ENCODE peak calls at places on chromosomes 1 and 21, in ten cellular contexts. One of them, this sample, is unnamed.
A peak's percentile ranks its signal among the peaks of the same experiment; 100 is the strongest.

GRCh38 chr1:72284398-72285073 is 2.2 kb upstream of the NEGR1 start:
- DNase-seq in BJ: peak; percentile 96
- DNase-seq in cardiac muscle cell: peak; percentile 82
- DNase-seq in pancreas: peak; percentile 18
- DNase-seq in suprapubic skin: peak; percentile 67
- DNase-seq in AG10803: peak; percentile 98
- DNase-seq in omental fat pad: no peak
- DNase-seq in upper lobe of right lung: peak; percentile 64
- DNase-seq in cardiac fibroblast: peak; percentile 98
- DNase-seq in activated CD8-positive, alpha-beta T cell treated with anti-CD3 and anti-CD28 coated beads for 36 hours: peak; percentile 62
- DNase-seq in this sample: no peak

GRCh38 chr1:171576144-171576543 is 45.9 kb upstream of the MYOCOS start:
- DNase-seq in BJ: no peak
- DNase-seq in cardiac muscle cell: no peak
- DNase-seq in pancreas: no peak
- DNase-seq in suprapubic skin: no peak
- DNase-seq in AG10803: no peak
- DNase-seq in omental fat pad: no peak
- DNase-seq in upper lobe of right lung: no peak
- DNase-seq in cardiac fibroblast: no peak
- DNase-seq in activated CD8-positive, alpha-beta T cell treated with anti-CD3 and anti-CD28 coated beads for 36 hours: no peak
- DNase-seq in this sample: no peak

GRCh38 chr1:173195596-173196088 is 11.5 kb downstream of the TNFSF4 start:
- DNase-seq in BJ: no peak
- DNase-seq in cardiac muscle cell: no peak
- DNase-seq in pancreas: no peak
- DNase-seq in suprapubic skin: no peak
- DNase-seq in AG10803: no peak
- DNase-seq in omental fat pad: no peak
- DNase-seq in upper lobe of right lung: peak; percentile 45
- DNase-seq in cardiac fibroblast: no peak
- DNase-seq in activated CD8-positive, alpha-beta T cell treated with anti-CD3 and anti-CD28 coated beads for 36 hours: peak; percentile 89
- DNase-seq in this sample: no peak

GRCh38 chr1:246564839-246565750 is 966 bp downstream of the TFB2M start:
- DNase-seq in BJ: no peak
- DNase-seq in cardiac muscle cell: no peak
- DNase-seq in pancreas: no peak
- DNase-seq in suprapubic skin: no peak
- DNase-seq in AG10803: no peak
- DNase-seq in omental fat pad: no peak
- DNase-seq in upper lobe of right lung: no peak
- DNase-seq in cardiac fibroblast: no peak
- DNase-seq in activated CD8-positive, alpha-beta T cell treated with anti-CD3 and anti-CD28 coated beads for 36 hours: no peak
- DNase-seq in this sample: no peak

GRCh38 chr1:10575616-10576015 is 100.9 kb downstream of the PEX14 start:
- DNase-seq in BJ: peak; percentile 51
- DNase-seq in cardiac muscle cell: peak; percentile 45
- DNase-seq in pancreas: no peak
- DNase-seq in suprapubic skin: no peak
- DNase-seq in AG10803: peak; percentile 83
- DNase-seq in omental fat pad: no peak
- DNase-seq in upper lobe of right lung: no peak
- DNase-seq in cardiac fibroblast: peak; percentile 81
- DNase-seq in activated CD8-positive, alpha-beta T cell treated with anti-CD3 and anti-CD28 coated beads for 36 hours: no peak
- DNase-seq in this sample: no peak

GRCh38 chr1:3069491-3070303 is 694 bp downstream of the PRDM16 start:
- DNase-seq in BJ: no peak
- DNase-seq in cardiac muscle cell: peak; percentile 65
- DNase-seq in pancreas: peak; percentile 71
- DNase-seq in suprapubic skin: peak; percentile 49
- DNase-seq in AG10803: peak; percentile 47
- DNase-seq in omental fat pad: no peak
- DNase-seq in upper lobe of right lung: peak; percentile 76
- DNase-seq in cardiac fibroblast: peak; percentile 51
- DNase-seq in activated CD8-positive, alpha-beta T cell treated with anti-CD3 and anti-CD28 coated beads for 36 hours: no peak
- DNase-seq in this sample: peak; percentile 87

GRCh38 chr1:233107130-233107529 is 156.7 kb downstream of the NTPCR start:
- DNase-seq in BJ: no peak
- DNase-seq in cardiac muscle cell: no peak
- DNase-seq in pancreas: no peak
- DNase-seq in suprapubic skin: no peak
- DNase-seq in AG10803: no peak
- DNase-seq in omental fat pad: no peak
- DNase-seq in upper lobe of right lung: no peak
- DNase-seq in cardiac fibroblast: peak; percentile 40
- DNase-seq in activated CD8-positive, alpha-beta T cell treated with anti-CD3 and anti-CD28 coated beads for 36 hours: no peak
- DNase-seq in this sample: no peak

GRCh38 chr1:164765557-164765956 is 206.6 kb downstream of the PBX1 start:
- DNase-seq in BJ: peak; percentile 88
- DNase-seq in cardiac muscle cell: peak; percentile 81
- DNase-seq in pancreas: no peak
- DNase-seq in suprapubic skin: no peak
- DNase-seq in AG10803: peak; percentile 95
- DNase-seq in omental fat pad: no peak
- DNase-seq in upper lobe of right lung: no peak
- DNase-seq in cardiac fibroblast: peak; percentile 94
- DNase-seq in activated CD8-positive, alpha-beta T cell treated with anti-CD3 and anti-CD28 coated beads for 36 hours: no peak
- DNase-seq in this sample: no peak

GRCh38 chr21:38985423-38986378 is 180.0 kb downstream of the ETS2 start:
- DNase-seq in BJ: peak; percentile 86
- DNase-seq in cardiac muscle cell: peak; percentile 97
- DNase-seq in pancreas: peak; percentile 35
- DNase-seq in suprapubic skin: peak; percentile 93
- DNase-seq in AG10803: peak; percentile 99
- DNase-seq in omental fat pad: peak; percentile 40
- DNase-seq in upper lobe of right lung: peak; percentile 79
- DNase-seq in cardiac fibroblast: peak; percentile 93
- DNase-seq in activated CD8-positive, alpha-beta T cell treated with anti-CD3 and anti-CD28 coated beads for 36 hours: peak; percentile 94
- DNase-seq in this sample: no peak

GRCh38 chr1:159012495-159012894 is 2.8 kb downstream of the IFI16 start:
- DNase-seq in BJ: no peak
- DNase-seq in cardiac muscle cell: peak; percentile 45
- DNase-seq in pancreas: no peak
- DNase-seq in suprapubic skin: no peak
- DNase-seq in AG10803: peak; percentile 26
- DNase-seq in omental fat pad: no peak
- DNase-seq in upper lobe of right lung: no peak
- DNase-seq in cardiac fibroblast: peak; percentile 57
- DNase-seq in activated CD8-positive, alpha-beta T cell treated with anti-CD3 and anti-CD28 coated beads for 36 hours: peak; percentile 85
- DNase-seq in this sample: no peak

GRCh38 chr1:14980801-14981200 is 172.7 kb upstream of the TMEM51 start:
- DNase-seq in BJ: no peak
- DNase-seq in cardiac muscle cell: peak; percentile 25
- DNase-seq in pancreas: no peak
- DNase-seq in suprapubic skin: no peak
- DNase-seq in AG10803: peak; percentile 12
- DNase-seq in omental fat pad: no peak
- DNase-seq in upper lobe of right lung: no peak
- DNase-seq in cardiac fibroblast: peak; percentile 20
- DNase-seq in activated CD8-positive, alpha-beta T cell treated with anti-CD3 and anti-CD28 coated beads for 36 hours: peak; percentile 5
- DNase-seq in this sample: no peak

GRCh38 chr1:74753104-74753503 is 20.2 kb downstream of the TYW3 start:
- DNase-seq in BJ: no peak
- DNase-seq in cardiac muscle cell: no peak
- DNase-seq in pancreas: no peak
- DNase-seq in suprapubic skin: no peak
- DNase-seq in AG10803: no peak
- DNase-seq in omental fat pad: no peak
- DNase-seq in upper lobe of right lung: no peak
- DNase-seq in cardiac fibroblast: no peak
- DNase-seq in activated CD8-positive, alpha-beta T cell treated with anti-CD3 and anti-CD28 coated beads for 36 hours: no peak
- DNase-seq in this sample: no peak

GRCh38 chr1:181083842-181084605 is 4.5 kb upstream of the IER5 start:
- DNase-seq in BJ: no peak
- DNase-seq in cardiac muscle cell: peak; percentile 77
- DNase-seq in pancreas: peak; percentile 57
- DNase-seq in suprapubic skin: no peak
- DNase-seq in AG10803: peak; percentile 62
- DNase-seq in omental fat pad: no peak
- DNase-seq in upper lobe of right lung: peak; percentile 67
- DNase-seq in cardiac fibroblast: peak; percentile 71
- DNase-seq in activated CD8-positive, alpha-beta T cell treated with anti-CD3 and anti-CD28 coated beads for 36 hours: peak; percentile 70
- DNase-seq in this sample: no peak

GRCh38 chr1:19762175-19762779 is 37.4 kb downstream of the TMCO4 start:
- DNase-seq in BJ: no peak
- DNase-seq in cardiac muscle cell: peak; percentile 46
- DNase-seq in pancreas: no peak
- DNase-seq in suprapubic skin: no peak
- DNase-seq in AG10803: no peak
- DNase-seq in omental fat pad: no peak
- DNase-seq in upper lobe of right lung: peak; percentile 62
- DNase-seq in cardiac fibroblast: peak; percentile 36
- DNase-seq in activated CD8-positive, alpha-beta T cell treated with anti-CD3 and anti-CD28 coated beads for 36 hours: peak; percentile 56
- DNase-seq in this sample: no peak

GRCh38 chr1:177847843-177848242 is 122.0 kb downstream of the SEC16B start:
- DNase-seq in BJ: no peak
- DNase-seq in cardiac muscle cell: peak; percentile 44
- DNase-seq in pancreas: no peak
- DNase-seq in suprapubic skin: no peak
- DNase-seq in AG10803: peak; percentile 81
- DNase-seq in omental fat pad: no peak
- DNase-seq in upper lobe of right lung: no peak
- DNase-seq in cardiac fibroblast: peak; percentile 75
- DNase-seq in activated CD8-positive, alpha-beta T cell treated with anti-CD3 and anti-CD28 coated beads for 36 hours: no peak
- DNase-seq in this sample: no peak

GRCh38 chr1:114395863-114396262 is 115.1 kb downstream of the TRIM33 start:
- DNase-seq in BJ: no peak
- DNase-seq in cardiac muscle cell: no peak
- DNase-seq in pancreas: no peak
- DNase-seq in suprapubic skin: no peak
- DNase-seq in AG10803: no peak
- DNase-seq in omental fat pad: no peak
- DNase-seq in upper lobe of right lung: no peak
- DNase-seq in cardiac fibroblast: no peak
- DNase-seq in activated CD8-positive, alpha-beta T cell treated with anti-CD3 and anti-CD28 coated beads for 36 hours: no peak
- DNase-seq in this sample: no peak

GRCh38 chr1:200368556-200368955 is 41.3 kb downstream of the ZNF281 start:
- DNase-seq in BJ: no peak
- DNase-seq in cardiac muscle cell: no peak
- DNase-seq in pancreas: no peak
- DNase-seq in suprapubic skin: no peak
- DNase-seq in AG10803: no peak
- DNase-seq in omental fat pad: no peak
- DNase-seq in upper lobe of right lung: no peak
- DNase-seq in cardiac fibroblast: no peak
- DNase-seq in activated CD8-positive, alpha-beta T cell treated with anti-CD3 and anti-CD28 coated beads for 36 hours: no peak
- DNase-seq in this sample: no peak

GRCh38 chr1:22380024-22380785 is 71.4 kb upstream of the ZBTB40 start:
- DNase-seq in BJ: no peak
- DNase-seq in cardiac muscle cell: no peak
- DNase-seq in pancreas: no peak
- DNase-seq in suprapubic skin: no peak
- DNase-seq in AG10803: peak; percentile 52
- DNase-seq in omental fat pad: no peak
- DNase-seq in upper lobe of right lung: no peak
- DNase-seq in cardiac fibroblast: peak; percentile 18
- DNase-seq in activated CD8-positive, alpha-beta T cell treated with anti-CD3 and anti-CD28 coated beads for 36 hours: no peak
- DNase-seq in this sample: no peak
- TF ChIP-seq CTCF in BJ: no peak
- TF ChIP-seq CTCF in cardiac muscle cell: no peak
- TF ChIP-seq CTCF in pancreas: no peak
- TF ChIP-seq CTCF in suprapubic skin: no peak
- TF ChIP-seq CTCF in AG10803: no peak
- TF ChIP-seq CTCF in omental fat pad: no peak
- TF ChIP-seq CTCF in upper lobe of right lung: no peak
- TF ChIP-seq CTCF in cardiac fibroblast: no peak
- TF ChIP-seq CTCF in activated CD8-positive, alpha-beta T cell treated with anti-CD3 and anti-CD28 coated beads for 36 hours: no peak
- TF ChIP-seq CTCF in this sample: no peak

DNA sequence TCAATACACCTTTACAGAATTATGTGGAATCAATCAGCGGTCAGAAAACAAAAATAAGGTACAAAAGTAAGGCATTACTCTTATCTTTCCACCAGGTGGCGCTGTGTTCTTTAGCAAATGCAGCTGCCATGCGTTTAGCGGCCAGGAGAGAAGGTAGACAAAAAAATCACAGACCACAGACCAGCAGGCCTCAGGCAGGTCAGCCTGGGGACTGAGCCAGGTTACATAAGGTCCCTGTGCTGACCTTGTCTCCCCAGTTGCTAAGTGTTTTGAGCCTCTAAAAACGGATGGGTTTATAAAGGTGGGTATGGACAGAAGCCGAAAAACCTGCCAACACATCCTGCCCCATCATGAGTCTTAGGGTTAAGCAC is 2.8 kb downstream of the RGS16 start:
- DNase-seq in BJ: no peak
- DNase-seq in cardiac muscle cell: peak; percentile 89
- DNase-seq in pancreas: peak; percentile 77
- DNase-seq in suprapubic skin: no peak
- DNase-seq in AG10803: peak; percentile 77
- DNase-seq in omental fat pad: no peak
- DNase-seq in upper lobe of right lung: peak; percentile 69
- DNase-seq in cardiac fibroblast: peak; percentile 86
- DNase-seq in activated CD8-positive, alpha-beta T cell treated with anti-CD3 and anti-CD28 coated beads for 36 hours: peak; percentile 73
- DNase-seq in this sample: no peak
- TF ChIP-seq CTCF in BJ: peak; percentile 70
- TF ChIP-seq CTCF in cardiac muscle cell: peak; percentile 69
- TF ChIP-seq CTCF in pancreas: peak; percentile 85
- TF ChIP-seq CTCF in suprapubic skin: peak; percentile 88
- TF ChIP-seq CTCF in AG10803: peak; percentile 81
- TF ChIP-seq CTCF in omental fat pad: no peak
- TF ChIP-seq CTCF in upper lobe of right lung: peak; percentile 86
- TF ChIP-seq CTCF in cardiac fibroblast: peak; percentile 65
- TF ChIP-seq CTCF in activated CD8-positive, alpha-beta T cell treated with anti-CD3 and anti-CD28 coated beads for 36 hours: peak; percentile 89
- TF ChIP-seq CTCF in this sample: peak; percentile 93

GRCh38 chr1:12153181-12153785 is 13.5 kb upstream of the TNFRSF1B start:
- DNase-seq in BJ: peak; percentile 56
- DNase-seq in cardiac muscle cell: peak; percentile 77
- DNase-seq in pancreas: peak; percentile 71
- DNase-seq in suprapubic skin: no peak
- DNase-seq in AG10803: peak; percentile 91
- DNase-seq in omental fat pad: no peak
- DNase-seq in upper lobe of right lung: peak; percentile 76
- DNase-seq in cardiac fibroblast: peak; percentile 92
- DNase-seq in activated CD8-positive, alpha-beta T cell treated with anti-CD3 and anti-CD28 coated beads for 36 hours: peak; percentile 32
- DNase-seq in this sample: no peak
- TF ChIP-seq CTCF in BJ: peak; percentile 18
- TF ChIP-seq CTCF in cardiac muscle cell: no peak
- TF ChIP-seq CTCF in pancreas: no peak
- TF ChIP-seq CTCF in suprapubic skin: no peak
- TF ChIP-seq CTCF in AG10803: no peak
- TF ChIP-seq CTCF in omental fat pad: no peak
- TF ChIP-seq CTCF in upper lobe of right lung: no peak
- TF ChIP-seq CTCF in cardiac fibroblast: no peak
- TF ChIP-seq CTCF in activated CD8-positive, alpha-beta T cell treated with anti-CD3 and anti-CD28 coated beads for 36 hours: no peak
- TF ChIP-seq CTCF in this sample: no peak

DNA sequence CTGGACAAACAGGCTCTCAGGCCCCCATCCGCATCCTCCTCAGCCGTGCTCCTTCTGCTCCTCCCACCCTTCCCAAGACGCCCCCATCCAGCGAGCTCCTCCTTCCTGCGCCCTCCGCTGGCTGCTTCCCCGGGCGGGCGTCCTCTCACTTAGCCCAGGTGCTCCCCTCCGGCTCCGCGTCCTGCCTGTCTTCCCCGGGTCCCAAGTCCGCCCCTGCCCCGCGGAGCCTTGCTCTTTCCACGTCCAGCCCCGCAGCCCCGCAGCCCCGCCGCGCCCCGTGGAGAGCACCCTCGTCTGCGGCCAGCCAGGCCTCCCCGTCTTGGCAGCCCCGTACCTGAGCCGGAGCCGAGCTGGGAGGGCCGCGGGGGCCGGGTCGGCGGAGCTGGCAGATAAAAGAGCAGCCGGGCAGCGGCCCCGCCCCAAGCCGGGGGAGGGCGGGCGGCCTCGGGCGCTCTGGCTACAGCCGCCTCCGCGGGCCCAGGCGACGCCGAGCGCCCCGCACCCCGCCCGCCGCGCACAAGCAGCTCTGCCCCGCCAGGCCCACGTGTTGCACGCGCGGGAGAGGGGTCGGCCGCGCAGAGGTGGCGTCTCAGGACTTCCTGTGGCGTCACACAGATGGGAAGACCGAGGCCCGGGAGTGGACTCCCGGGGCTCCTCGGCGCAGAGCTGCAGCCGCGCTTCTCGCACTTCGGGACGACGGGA is at the start of gene PAQR7:
- DNase-seq in BJ: no peak
- DNase-seq in cardiac muscle cell: peak; percentile 82
- DNase-seq in pancreas: peak; percentile 82
- DNase-seq in suprapubic skin: peak; percentile 79
- DNase-seq in AG10803: peak; percentile 76
- DNase-seq in omental fat pad: no peak
- DNase-seq in upper lobe of right lung: peak; percentile 90
- DNase-seq in cardiac fibroblast: peak; percentile 61
- DNase-seq in activated CD8-positive, alpha-beta T cell treated with anti-CD3 and anti-CD28 coated beads for 36 hours: peak; percentile 77
- DNase-seq in this sample: peak; percentile 95
- TF ChIP-seq CTCF in BJ: no peak
- TF ChIP-seq CTCF in cardiac muscle cell: no peak
- TF ChIP-seq CTCF in pancreas: no peak
- TF ChIP-seq CTCF in suprapubic skin: no peak
- TF ChIP-seq CTCF in AG10803: peak; percentile 25
- TF ChIP-seq CTCF in omental fat pad: no peak
- TF ChIP-seq CTCF in upper lobe of right lung: no peak
- TF ChIP-seq CTCF in cardiac fibroblast: no peak
- TF ChIP-seq CTCF in activated CD8-positive, alpha-beta T cell treated with anti-CD3 and anti-CD28 coated beads for 36 hours: no peak
- TF ChIP-seq CTCF in this sample: peak; percentile 58